ENCODE peak calls at places on chromosomes 5 and 9, in ten cellular contexts. One of them, this sample, is unnamed.

GRCh38 chr5:125198270-125198974 is 452.0 kb upstream of the ZNF608 start:
- DNase-seq in heart left ventricle: peak
- DNase-seq in GM12865: peak
- DNase-seq in cardiac fibroblast: peak
- DNase-seq in choroid plexus epithelial cell: peak
- DNase-seq in BJ: peak
- DNase-seq in OCI-LY7: peak
- DNase-seq in PC-9: no peak
- DNase-seq in PC-3: no peak
- DNase-seq in foreskin fibroblast: peak
- DNase-seq in this sample: peak

GRCh38 chr9:79014929-79015699 is 556.7 kb upstream of the TLE4 start:
- DNase-seq in cardiac fibroblast: no peak
- DNase-seq in choroid plexus epithelial cell: no peak
- DNase-seq in GM12865: no peak
- DNase-seq in OCI-LY7: no peak
- DNase-seq in heart left ventricle: no peak
- DNase-seq in BJ: no peak
- DNase-seq in PC-3: peak
- DNase-seq in foreskin fibroblast: peak
- DNase-seq in PC-9: no peak
- DNase-seq in this sample: no peak

GRCh38 chr9:98970532-98971041 is 26.9 kb downstream of the COL15A1 start:
- DNase-seq in PC-9: no peak
- DNase-seq in foreskin fibroblast: no peak
- DNase-seq in cardiac fibroblast: no peak
- DNase-seq in PC-3: no peak
- DNase-seq in GM12865: no peak
- DNase-seq in OCI-LY7: no peak
- DNase-seq in BJ: no peak
- DNase-seq in choroid plexus epithelial cell: no peak
- DNase-seq in heart left ventricle: no peak
- DNase-seq in this sample: no peak

GRCh38 chr5:115961413-115962238 is 649 bp upstream of the LVRN start:
- DNase-seq in PC-9: no peak
- DNase-seq in cardiac fibroblast: no peak
- DNase-seq in choroid plexus epithelial cell: no peak
- DNase-seq in OCI-LY7: no peak
- DNase-seq in heart left ventricle: no peak
- DNase-seq in BJ: no peak
- DNase-seq in GM12865: no peak
- DNase-seq in foreskin fibroblast: peak
- DNase-seq in PC-3: no peak
- DNase-seq in this sample: no peak

GRCh38 chr9:133162802-133163558 is 734 bp downstream of the GBGT1 start:
- DNase-seq in cardiac fibroblast: no peak
- DNase-seq in heart left ventricle: no peak
- DNase-seq in OCI-LY7: no peak
- DNase-seq in PC-9: no peak
- DNase-seq in GM12865: no peak
- DNase-seq in PC-3: no peak
- DNase-seq in foreskin fibroblast: no peak
- DNase-seq in BJ: no peak
- DNase-seq in choroid plexus epithelial cell: no peak
- DNase-seq in this sample: no peak

GRCh38 chr5:135398160-135398854 is 724 bp downstream of the MACROH2A1 start:
- DNase-seq in OCI-LY7: peak
- DNase-seq in foreskin fibroblast: peak
- DNase-seq in GM12865: peak
- DNase-seq in PC-3: peak
- DNase-seq in cardiac fibroblast: peak
- DNase-seq in BJ: no peak
- DNase-seq in PC-9: peak
- DNase-seq in heart left ventricle: no peak
- DNase-seq in choroid plexus epithelial cell: peak
- DNase-seq in this sample: no peak

GRCh38 chr5:138983984-138984383 is 108.8 kb upstream of the LRRTM2 start:
- DNase-seq in heart left ventricle: no peak
- DNase-seq in BJ: no peak
- DNase-seq in PC-9: no peak
- DNase-seq in foreskin fibroblast: no peak
- DNase-seq in cardiac fibroblast: no peak
- DNase-seq in PC-3: peak
- DNase-seq in OCI-LY7: no peak
- DNase-seq in GM12865: no peak
- DNase-seq in choroid plexus epithelial cell: no peak
- DNase-seq in this sample: no peak

GRCh38 chr5:90134892-90135291 is 274.7 kb downstream of the CETN3 start:
- DNase-seq in BJ: no peak
- DNase-seq in cardiac fibroblast: peak
- DNase-seq in PC-9: peak
- DNase-seq in OCI-LY7: no peak
- DNase-seq in GM12865: no peak
- DNase-seq in choroid plexus epithelial cell: peak
- DNase-seq in PC-3: peak
- DNase-seq in heart left ventricle: peak
- DNase-seq in foreskin fibroblast: peak
- DNase-seq in this sample: no peak

GRCh38 chr5:44002381-44002901 is 386.8 kb downstream of the FGF10 start:
- DNase-seq in heart left ventricle: no peak
- DNase-seq in foreskin fibroblast: peak
- DNase-seq in OCI-LY7: no peak
- DNase-seq in cardiac fibroblast: peak
- DNase-seq in PC-3: peak
- DNase-seq in choroid plexus epithelial cell: no peak
- DNase-seq in GM12865: no peak
- DNase-seq in PC-9: no peak
- DNase-seq in BJ: peak
- DNase-seq in this sample: no peak

GRCh38 chr9:136679431-136679941 is 7.8 kb downstream of the AGPAT2 start:
- DNase-seq in PC-9: no peak
- DNase-seq in choroid plexus epithelial cell: peak
- DNase-seq in GM12865: no peak
- DNase-seq in cardiac fibroblast: no peak
- DNase-seq in PC-3: no peak
- DNase-seq in foreskin fibroblast: no peak
- DNase-seq in heart left ventricle: no peak
- DNase-seq in BJ: no peak
- DNase-seq in OCI-LY7: no peak
- DNase-seq in this sample: no peak

DNA sequence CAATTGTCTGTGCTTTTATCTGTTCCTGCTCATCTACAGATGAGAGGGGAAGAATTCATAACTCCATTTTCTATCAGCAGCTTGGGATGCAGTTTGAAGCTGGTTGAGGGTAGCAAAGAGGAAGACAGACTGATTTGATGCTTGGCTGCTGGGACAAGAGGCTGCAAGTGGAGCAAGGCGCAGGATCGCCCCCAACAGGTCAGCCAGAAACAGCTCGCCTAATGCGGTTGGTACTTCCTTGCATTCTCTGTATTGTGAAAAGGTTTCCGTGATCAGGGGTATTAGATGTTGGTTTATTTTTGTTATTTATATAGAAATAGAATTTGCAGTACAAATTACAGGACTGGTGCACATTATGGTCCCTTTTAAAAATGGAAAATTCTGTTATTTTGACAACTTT is 40.6 kb downstream of the ZNF883 start:
- DNase-seq in OCI-LY7: peak
- DNase-seq in foreskin fibroblast: no peak
- DNase-seq in GM12865: peak
- DNase-seq in cardiac fibroblast: peak
- DNase-seq in PC-3: peak
- DNase-seq in choroid plexus epithelial cell: peak
- DNase-seq in heart left ventricle: no peak
- DNase-seq in PC-9: peak
- DNase-seq in BJ: no peak
- DNase-seq in this sample: no peak
- TF ChIP-seq CTCF in OCI-LY7: peak
- TF ChIP-seq CTCF in foreskin fibroblast: no peak
- TF ChIP-seq CTCF in GM12865: peak
- TF ChIP-seq CTCF in cardiac fibroblast: peak
- TF ChIP-seq CTCF in PC-3: peak
- TF ChIP-seq CTCF in choroid plexus epithelial cell: peak
- TF ChIP-seq CTCF in heart left ventricle: no peak
- TF ChIP-seq CTCF in PC-9: peak
- TF ChIP-seq CTCF in BJ: peak
- TF ChIP-seq CTCF in this sample: no peak

GRCh38 chr9:109168170-109168569 is 1.1 kb upstream of the FRRS1L start:
- DNase-seq in choroid plexus epithelial cell: no peak
- DNase-seq in PC-9: no peak
- DNase-seq in cardiac fibroblast: no peak
- DNase-seq in GM12865: no peak
- DNase-seq in OCI-LY7: no peak
- DNase-seq in PC-3: no peak
- DNase-seq in foreskin fibroblast: no peak
- DNase-seq in BJ: no peak
- DNase-seq in heart left ventricle: no peak
- DNase-seq in this sample: no peak

GRCh38 chr9:109166771-109167601 is at the start of gene FRRS1L:
- DNase-seq in foreskin fibroblast: no peak
- DNase-seq in cardiac fibroblast: no peak
- DNase-seq in PC-9: no peak
- DNase-seq in PC-3: no peak
- DNase-seq in choroid plexus epithelial cell: no peak
- DNase-seq in BJ: no peak
- DNase-seq in heart left ventricle: no peak
- DNase-seq in OCI-LY7: no peak
- DNase-seq in GM12865: no peak
- DNase-seq in this sample: no peak

GRCh38 chr9:109164040-109164439 is 3.0 kb downstream of the FRRS1L start:
- DNase-seq in OCI-LY7: peak
- DNase-seq in PC-9: no peak
- DNase-seq in PC-3: no peak
- DNase-seq in foreskin fibroblast: no peak
- DNase-seq in BJ: no peak
- DNase-seq in heart left ventricle: no peak
- DNase-seq in choroid plexus epithelial cell: no peak
- DNase-seq in cardiac fibroblast: no peak
- DNase-seq in GM12865: no peak
- DNase-seq in this sample: no peak

GRCh38 chr9:109167716-109168115 is 667 bp upstream of the FRRS1L start:
- DNase-seq in foreskin fibroblast: no peak
- DNase-seq in choroid plexus epithelial cell: no peak
- DNase-seq in BJ: no peak
- DNase-seq in heart left ventricle: no peak
- DNase-seq in cardiac fibroblast: no peak
- DNase-seq in GM12865: no peak
- DNase-seq in OCI-LY7: no peak
- DNase-seq in PC-9: no peak
- DNase-seq in PC-3: no peak
- DNase-seq in this sample: no peak

DNA sequence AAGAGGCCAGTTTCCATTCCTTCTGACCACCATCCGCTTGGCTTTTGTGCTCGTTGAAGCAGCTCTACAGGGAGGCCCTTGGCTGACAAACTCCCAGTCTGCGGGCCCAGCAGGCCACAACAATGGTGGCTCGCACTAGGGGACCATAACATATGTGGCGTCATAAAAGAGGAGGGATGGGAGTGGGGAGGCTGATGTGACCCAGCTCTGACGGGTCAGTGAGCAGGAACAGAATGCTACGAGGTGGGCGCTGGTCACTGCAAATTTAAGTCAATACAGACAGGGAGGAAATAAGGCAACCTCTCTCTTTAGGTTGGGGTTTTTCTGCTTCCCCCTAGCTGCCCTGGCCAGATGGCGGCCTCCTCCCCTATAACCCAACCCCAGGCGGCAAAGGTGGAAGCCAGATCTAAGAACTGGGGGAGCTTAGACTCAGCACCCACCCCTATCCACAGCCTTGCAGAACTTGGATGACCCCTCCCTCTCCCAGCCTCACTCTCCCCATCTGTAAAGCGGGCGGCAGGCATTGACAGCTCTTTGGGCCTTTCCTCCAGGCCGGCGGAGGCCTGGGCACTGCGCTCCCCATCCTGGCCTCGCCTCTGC is 778 bp downstream of the FRRS1L start:
- DNase-seq in BJ: no peak
- DNase-seq in PC-9: no peak
- DNase-seq in PC-3: no peak
- DNase-seq in GM12865: no peak
- DNase-seq in heart left ventricle: no peak
- DNase-seq in cardiac fibroblast: no peak
- DNase-seq in OCI-LY7: no peak
- DNase-seq in choroid plexus epithelial cell: no peak
- DNase-seq in foreskin fibroblast: no peak
- DNase-seq in this sample: no peak
- H3K4me3 ChIP-seq in BJ: no peak
- H3K4me3 ChIP-seq in PC-9: no peak
- H3K4me3 ChIP-seq in PC-3: no peak
- H3K4me3 ChIP-seq in GM12865: no peak
- H3K4me3 ChIP-seq in heart left ventricle: no peak
- H3K4me3 ChIP-seq in cardiac fibroblast: no peak
- H3K4me3 ChIP-seq in OCI-LY7: no peak
- H3K4me3 ChIP-seq in choroid plexus epithelial cell: no peak
- H3K4me3 ChIP-seq in foreskin fibroblast: no peak
- H3K4me3 ChIP-seq in this sample: peak

DNA sequence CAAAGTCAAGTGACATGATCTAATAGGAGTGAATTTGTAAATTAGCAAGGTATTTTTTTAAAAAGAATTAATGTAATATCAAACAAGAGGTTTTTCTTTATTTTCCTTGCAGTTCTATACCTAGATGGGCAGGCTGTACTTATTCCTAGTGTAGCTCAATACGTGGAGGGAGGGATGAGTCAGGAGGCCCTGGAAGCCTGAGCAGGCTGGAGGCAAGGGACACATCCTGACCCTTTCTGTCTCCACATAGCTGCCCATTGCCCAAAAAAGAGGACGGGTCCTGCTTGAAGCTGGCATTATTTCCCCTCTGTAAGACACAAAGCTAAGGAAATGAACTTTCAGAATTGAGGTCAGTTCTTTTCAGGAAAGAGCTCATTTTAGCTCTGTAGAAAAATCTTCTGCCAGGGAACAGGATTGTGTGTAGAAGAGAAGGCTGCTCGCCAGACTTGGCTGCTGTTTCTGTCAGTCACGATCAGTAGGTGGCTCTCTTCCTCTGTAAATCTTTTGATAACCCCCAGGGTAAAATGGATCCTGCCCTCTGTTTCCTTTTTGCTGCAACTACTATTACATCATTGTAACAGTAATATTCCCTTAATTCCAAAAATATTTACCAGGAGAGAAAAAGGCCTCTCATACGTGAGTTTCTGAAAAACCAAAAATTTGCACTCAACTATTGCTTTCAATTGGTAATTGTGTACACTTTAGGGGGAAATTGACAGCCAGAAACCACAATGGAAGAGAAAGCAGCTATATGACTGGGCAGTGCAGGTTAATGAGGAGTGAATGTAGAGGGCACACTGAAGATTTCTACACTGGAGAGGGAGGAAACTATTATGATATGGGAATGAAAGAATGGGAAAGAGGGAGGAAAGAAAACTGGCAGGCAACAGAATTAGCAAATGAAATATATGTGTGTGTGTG is 12.3 kb upstream of the IFNW1 start:
- DNase-seq in heart left ventricle: no peak
- DNase-seq in PC-3: peak
- DNase-seq in PC-9: peak
- DNase-seq in cardiac fibroblast: peak
- DNase-seq in GM12865: peak
- DNase-seq in choroid plexus epithelial cell: peak
- DNase-seq in BJ: no peak
- DNase-seq in foreskin fibroblast: peak
- DNase-seq in OCI-LY7: peak
- DNase-seq in this sample: peak
- TF ChIP-seq CTCF in heart left ventricle: no peak
- TF ChIP-seq CTCF in PC-3: peak
- TF ChIP-seq CTCF in PC-9: no peak
- TF ChIP-seq CTCF in cardiac fibroblast: no peak
- TF ChIP-seq CTCF in GM12865: peak
- TF ChIP-seq CTCF in choroid plexus epithelial cell: peak
- TF ChIP-seq CTCF in BJ: no peak
- TF ChIP-seq CTCF in foreskin fibroblast: no peak
- TF ChIP-seq CTCF in OCI-LY7: peak
- TF ChIP-seq CTCF in this sample: peak

GRCh38 chr9:88414298-88414697 is 26.1 kb downstream of the SPIN1 start:
- DNase-seq in GM12865: no peak
- DNase-seq in heart left ventricle: no peak
- DNase-seq in PC-3: no peak
- DNase-seq in foreskin fibroblast: no peak
- DNase-seq in cardiac fibroblast: no peak
- DNase-seq in BJ: no peak
- DNase-seq in choroid plexus epithelial cell: no peak
- DNase-seq in PC-9: no peak
- DNase-seq in OCI-LY7: no peak
- DNase-seq in this sample: no peak
- H3K4me3 ChIP-seq in GM12865: no peak
- H3K4me3 ChIP-seq in heart left ventricle: no peak
- H3K4me3 ChIP-seq in PC-3: no peak
- H3K4me3 ChIP-seq in foreskin fibroblast: no peak
- H3K4me3 ChIP-seq in cardiac fibroblast: no peak
- H3K4me3 ChIP-seq in BJ: no peak
- H3K4me3 ChIP-seq in choroid plexus epithelial cell: no peak
- H3K4me3 ChIP-seq in PC-9: no peak
- H3K4me3 ChIP-seq in OCI-LY7: no peak
- H3K4me3 ChIP-seq in this sample: no peak